ENCODE peak calls at places on chromosome 1, in five cellular contexts. D is stimulated activated naive CD8-positive, alpha-beta T cell treated with anti-CD3 and anti-CD28 coated beads, Interleukin-15, amount 100 ng/mL, for 72 hours; A is endothelial cell; P is AG08395; J is T-helper 2 cell. X is an unnamed sample.

GRCh38 chr1:234603221-234604204 is 6.5 kb downstream of the IRF2BP2 start:
- DNase-seq in D (no peak), A (no peak), P (no peak), J (no peak), X (peak; percentile 75)

GRCh38 chr1:204623894-204624361 is 61.6 kb downstream of the LRRN2 start:
- DNase-seq in D (peak; percentile 23), A (peak; percentile 62), P (no peak), J (peak; percentile 37), X (peak; percentile 78)

GRCh38 chr1:146032613-146033219 is 11.2 kb upstream of the HJV start:
- DNase-seq in D (no peak), A (no peak), P (peak; percentile 49), J (peak; percentile 57), X (peak; percentile 58)

GRCh38 chr1:7615138-7615537 is 156.0 kb upstream of the VAMP3 start:
- DNase-seq in D (no peak), A (no peak), P (no peak), J (no peak), X (no peak)

GRCh38 chr1:243513726-243514491 is 258.1 kb downstream of the SDCCAG8 start:
- DNase-seq in D (no peak), A (no peak), P (peak; percentile 49), J (no peak), X (no peak)

GRCh38 chr1:53410100-53410541 is 49.1 kb upstream of the DMRTB1 start:
- DNase-seq in D (peak; percentile 58), A (no peak), P (no peak), J (no peak), X (peak; percentile 81)

GRCh38 chr1:31239653-31240241 is at the start of gene NKAIN1:
- DNase-seq in D (no peak), A (peak; percentile 45), P (peak; percentile 45), J (no peak), X (peak; percentile 59)

GRCh38 chr1:22018583-22019559 is 17.4 kb downstream of the CELA3A start:
- DNase-seq in D (peak; percentile 77), A (no peak), P (peak; percentile 85), J (peak; percentile 93), X (peak; percentile 37)

GRCh38 chr1:19831441-19831840 is 16.4 kb upstream of the RNF186 start:
- DNase-seq in D (no peak), A (no peak), P (no peak), J (no peak), X (no peak)

GRCh38 chr1:96580920-96581319 is 140.7 kb upstream of the PTBP2 start:
- DNase-seq in D (no peak), A (no peak), P (no peak), J (no peak), X (peak; percentile 30)

GRCh38 chr1:222754386-222755139 is 17.6 kb downstream of the FAM177B start:
- DNase-seq in D (no peak), A (no peak), P (peak; percentile 89), J (no peak), X (no peak)

GRCh38 chr1:24126023-24126671 is 14.2 kb upstream of the MYOM3 start:
- DNase-seq in D (no peak), A (no peak), P (peak; percentile 57), J (no peak), X (no peak)

GRCh38 chr1:167082511-167083027 is 7.6 kb downstream of the GPA33 start:
- DNase-seq in D (no peak), A (no peak), P (no peak), J (no peak), X (peak; percentile 98)

GRCh38 chr1:202274611-202275010 is 67.1 kb downstream of the UBE2T start:
- DNase-seq in D (peak; percentile 41), A (peak; percentile 24), P (peak; percentile 31), J (peak; percentile 39), X (peak; percentile 65)

GRCh38 chr1:31931241-31932225 is 6.6 kb downstream of the PTP4A2 start:
- DNase-seq in D (no peak), A (no peak), P (peak; percentile 51), J (peak; percentile 46), X (peak; percentile 33)

GRCh38 chr1:21123287-21123961 is 53.3 kb downstream of the EIF4G3 start:
- DNase-seq in D (no peak), A (no peak), P (no peak), J (no peak), X (no peak)

GRCh38 chr1:34977210-34977471 is 8.0 kb downstream of the TMEM35B start:
- DNase-seq in D (no peak), A (no peak), P (no peak), J (no peak), X (no peak)

GRCh38 chr1:66542811-66543767 is 9.1 kb downstream of the SGIP1 start:
- DNase-seq in D (no peak), A (no peak), P (peak; percentile 17), J (no peak), X (peak; percentile 96)

GRCh38 chr1:38585971-38586370 is 273.6 kb downstream of the RRAGC start:
- DNase-seq in D (no peak), A (no peak), P (no peak), J (no peak), X (no peak)

GRCh38 chr1:64072089-64072835 is 131.2 kb upstream of the UBE2U start:
- DNase-seq in D (no peak), A (no peak), P (no peak), J (no peak), X (peak; percentile 56)

GRCh38 chr1:47441450-47442106 is 3.7 kb downstream of the FOXD2 start:
- DNase-seq in D (no peak), A (no peak), P (no peak), J (no peak), X (no peak)

GRCh38 chr1:18870325-18870865 is 10.9 kb upstream of the TAS1R2 start:
- DNase-seq in D (no peak), A (no peak), P (no peak), J (no peak), X (no peak)

X was measured in NCI-H69.